ENCODE peak calls at places on chromosome 13, in five cellular contexts. One of them, this sample, is unnamed.

GRCh38 chr13:69856331-69856730 is 251.3 kb upstream of the ATXN8OS start:
- DNase-seq in H1: no peak
- DNase-seq in H9: no peak
- DNase-seq in trophoblast cell: peak
- DNase-seq in mesenchymal stem cell: no peak
- DNase-seq in this sample: peak

GRCh38 chr13:82758056-82758455 is 1124.2 kb downstream of the SLITRK1 start:
- DNase-seq in trophoblast cell: no peak
- DNase-seq in H9: peak
- DNase-seq in H1: peak
- DNase-seq in mesenchymal stem cell: no peak
- DNase-seq in this sample: no peak

GRCh38 chr13:23433171-23434153 is at the start of gene SACS:
- DNase-seq in H9: peak
- DNase-seq in H1: peak
- DNase-seq in trophoblast cell: no peak
- DNase-seq in mesenchymal stem cell: peak
- DNase-seq in this sample: peak

GRCh38 chr13:93450226-93450625 is 223.6 kb downstream of the GPC6 start:
- DNase-seq in mesenchymal stem cell: peak
- DNase-seq in H1: no peak
- DNase-seq in H9: no peak
- DNase-seq in trophoblast cell: no peak
- DNase-seq in this sample: no peak

GRCh38 chr13:42553098-42554046 is 20.6 kb upstream of the TNFSF11 start:
- DNase-seq in mesenchymal stem cell: peak
- DNase-seq in H9: no peak
- DNase-seq in H1: no peak
- DNase-seq in trophoblast cell: no peak
- DNase-seq in this sample: no peak

GRCh38 chr13:28659611-28659970 is 661 bp downstream of the POMP start:
- DNase-seq in H1: no peak
- DNase-seq in mesenchymal stem cell: peak
- DNase-seq in H9: no peak
- DNase-seq in trophoblast cell: no peak
- DNase-seq in this sample: no peak

GRCh38 chr13:106755542-106755941 is 187.6 kb upstream of the ARGLU1 start:
- DNase-seq in H9: no peak
- DNase-seq in trophoblast cell: no peak
- DNase-seq in H1: no peak
- DNase-seq in mesenchymal stem cell: no peak
- DNase-seq in this sample: no peak

GRCh38 chr13:33257786-33258185 is 27.8 kb downstream of the STARD13 start:
- DNase-seq in mesenchymal stem cell: no peak
- DNase-seq in H9: no peak
- DNase-seq in H1: no peak
- DNase-seq in trophoblast cell: no peak
- DNase-seq in this sample: no peak

GRCh38 chr13:38173403-38173802 is 176.2 kb upstream of the UFM1 start:
- DNase-seq in trophoblast cell: no peak
- DNase-seq in mesenchymal stem cell: no peak
- DNase-seq in H1: no peak
- DNase-seq in H9: peak
- DNase-seq in this sample: no peak

GRCh38 chr13:84118845-84119409 is 236.7 kb upstream of the SLITRK1 start:
- DNase-seq in mesenchymal stem cell: peak
- DNase-seq in trophoblast cell: no peak
- DNase-seq in H1: no peak
- DNase-seq in H9: no peak
- DNase-seq in this sample: no peak

GRCh38 chr13:97107815-97108534 is 113.7 kb upstream of the OXGR1 start:
- DNase-seq in trophoblast cell: no peak
- DNase-seq in H9: no peak
- DNase-seq in H1: no peak
- DNase-seq in mesenchymal stem cell: no peak
- DNase-seq in this sample: no peak

GRCh38 chr13:66937423-66937822 is 292.7 kb downstream of the PCDH9 start:
- DNase-seq in H9: no peak
- DNase-seq in trophoblast cell: no peak
- DNase-seq in mesenchymal stem cell: no peak
- DNase-seq in H1: no peak
- DNase-seq in this sample: no peak

GRCh38 chr13:80830431-80830830 is 489.5 kb upstream of the SPRY2 start:
- DNase-seq in trophoblast cell: no peak
- DNase-seq in mesenchymal stem cell: no peak
- DNase-seq in H9: no peak
- DNase-seq in H1: no peak
- DNase-seq in this sample: no peak

DNA sequence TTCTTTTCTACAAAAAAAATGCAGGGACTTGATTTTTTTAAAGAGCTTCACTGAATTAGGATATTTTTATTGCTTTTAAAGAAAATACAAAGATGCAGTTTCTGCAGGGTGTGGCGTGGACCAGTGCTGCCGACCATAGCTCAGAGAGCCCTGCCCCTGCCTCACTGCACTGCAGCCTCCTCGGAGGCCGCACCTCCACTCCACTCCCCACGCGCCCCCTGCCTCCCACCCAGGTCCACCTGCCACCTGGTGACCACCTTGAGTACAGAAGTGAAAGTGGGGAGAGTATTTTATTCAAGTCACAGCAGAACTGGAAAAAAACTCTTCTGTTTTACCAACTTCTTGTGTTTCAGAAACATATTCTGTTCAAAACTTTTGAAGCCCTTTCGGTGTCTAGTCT is 7.9 kb upstream of the F7 start:
- DNase-seq in trophoblast cell: no peak
- DNase-seq in H9: no peak
- DNase-seq in mesenchymal stem cell: no peak
- DNase-seq in H1: no peak
- DNase-seq in this sample: no peak
- H2BK12ac ChIP-seq in trophoblast cell: no peak
- H2BK12ac ChIP-seq in H9: no peak
- H2BK12ac ChIP-seq in mesenchymal stem cell: no peak
- H2BK12ac ChIP-seq in H1: no peak
- H2BK12ac ChIP-seq in this sample: no peak

GRCh38 chr13:49356224-49356623 is 87.6 kb downstream of the CAB39L start:
- DNase-seq in mesenchymal stem cell: peak
- DNase-seq in H1: no peak
- DNase-seq in H9: no peak
- DNase-seq in trophoblast cell: no peak
- DNase-seq in this sample: no peak

GRCh38 chr13:49354719-49355118 is 89.1 kb downstream of the CAB39L start:
- DNase-seq in H9: no peak
- DNase-seq in H1: no peak
- DNase-seq in trophoblast cell: no peak
- DNase-seq in mesenchymal stem cell: no peak
- DNase-seq in this sample: no peak

GRCh38 chr13:49351871-49352270 is 92.0 kb downstream of the CAB39L start:
- DNase-seq in trophoblast cell: no peak
- DNase-seq in mesenchymal stem cell: peak
- DNase-seq in H9: no peak
- DNase-seq in H1: no peak
- DNase-seq in this sample: no peak

GRCh38 chr13:49353908-49354307 is 90.0 kb downstream of the CAB39L start:
- DNase-seq in H1: no peak
- DNase-seq in trophoblast cell: no peak
- DNase-seq in H9: no peak
- DNase-seq in mesenchymal stem cell: no peak
- DNase-seq in this sample: no peak

GRCh38 chr13:49357694-49358093 is 86.2 kb downstream of the CAB39L start:
- DNase-seq in mesenchymal stem cell: peak
- DNase-seq in trophoblast cell: peak
- DNase-seq in H1: no peak
- DNase-seq in H9: no peak
- DNase-seq in this sample: no peak
- H4K91ac ChIP-seq in mesenchymal stem cell: no peak
- H4K91ac ChIP-seq in trophoblast cell: no peak
- H4K91ac ChIP-seq in H1: no peak
- H4K91ac ChIP-seq in H9: no peak
- H4K91ac ChIP-seq in this sample: no peak

DNA sequence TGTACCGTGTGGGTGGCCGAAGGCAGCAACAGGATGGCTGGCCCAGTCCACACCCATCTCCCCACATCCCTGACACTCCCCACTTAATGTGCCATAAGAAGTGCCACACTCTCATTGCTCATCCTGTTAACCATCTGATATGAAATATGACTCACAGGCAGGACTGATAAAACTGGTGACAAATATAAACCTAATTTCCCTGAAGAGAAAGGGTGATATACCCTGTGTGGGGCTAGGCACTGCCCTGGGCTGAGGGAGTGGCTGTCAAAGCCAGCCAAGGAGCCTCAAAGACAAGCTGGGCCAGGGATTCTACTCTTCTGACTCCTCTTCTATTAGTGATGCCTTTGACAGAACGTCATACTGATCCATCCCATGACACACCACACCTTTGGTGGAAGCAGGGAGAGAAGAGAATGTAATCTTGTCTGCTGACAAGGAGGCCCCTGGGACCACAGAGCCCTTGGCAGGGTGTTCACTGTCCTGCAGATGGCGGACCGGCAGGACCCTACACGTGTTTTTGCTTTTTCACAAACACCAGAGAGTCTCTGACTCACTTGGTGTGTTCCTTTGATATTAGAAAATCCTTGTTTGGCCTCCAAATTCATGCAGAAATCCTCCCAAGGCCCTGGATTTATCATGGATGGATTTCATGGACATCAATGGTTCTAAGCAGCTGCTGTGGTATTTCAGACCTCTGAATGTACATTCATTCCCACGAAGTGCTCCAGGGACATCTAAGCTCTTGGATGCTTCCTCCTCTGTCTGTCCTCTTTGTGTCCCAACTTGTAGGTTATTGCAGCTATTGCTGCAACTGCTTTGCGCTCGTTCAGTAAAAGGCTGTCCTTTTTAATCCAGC is 98.0 kb upstream of the WASF3 start:
- DNase-seq in H9: no peak
- DNase-seq in H1: no peak
- DNase-seq in mesenchymal stem cell: peak
- DNase-seq in trophoblast cell: no peak
- DNase-seq in this sample: no peak
- H3K27ac ChIP-seq in H9: no peak
- H3K27ac ChIP-seq in H1: no peak
- H3K27ac ChIP-seq in mesenchymal stem cell: no peak
- H3K27ac ChIP-seq in trophoblast cell: no peak
- H3K27ac ChIP-seq in this sample: no peak

GRCh38 chr13:112838038-112838965 is 130.7 kb upstream of the MCF2L start:
- DNase-seq in H9: no peak
- DNase-seq in mesenchymal stem cell: no peak
- DNase-seq in trophoblast cell: no peak
- DNase-seq in H1: no peak
- DNase-seq in this sample: no peak
- H2BK12ac ChIP-seq in H9: no peak
- H2BK12ac ChIP-seq in mesenchymal stem cell: no peak
- H2BK12ac ChIP-seq in trophoblast cell: no peak
- H2BK12ac ChIP-seq in H1: no peak
- H2BK12ac ChIP-seq in this sample: no peak

DNA sequence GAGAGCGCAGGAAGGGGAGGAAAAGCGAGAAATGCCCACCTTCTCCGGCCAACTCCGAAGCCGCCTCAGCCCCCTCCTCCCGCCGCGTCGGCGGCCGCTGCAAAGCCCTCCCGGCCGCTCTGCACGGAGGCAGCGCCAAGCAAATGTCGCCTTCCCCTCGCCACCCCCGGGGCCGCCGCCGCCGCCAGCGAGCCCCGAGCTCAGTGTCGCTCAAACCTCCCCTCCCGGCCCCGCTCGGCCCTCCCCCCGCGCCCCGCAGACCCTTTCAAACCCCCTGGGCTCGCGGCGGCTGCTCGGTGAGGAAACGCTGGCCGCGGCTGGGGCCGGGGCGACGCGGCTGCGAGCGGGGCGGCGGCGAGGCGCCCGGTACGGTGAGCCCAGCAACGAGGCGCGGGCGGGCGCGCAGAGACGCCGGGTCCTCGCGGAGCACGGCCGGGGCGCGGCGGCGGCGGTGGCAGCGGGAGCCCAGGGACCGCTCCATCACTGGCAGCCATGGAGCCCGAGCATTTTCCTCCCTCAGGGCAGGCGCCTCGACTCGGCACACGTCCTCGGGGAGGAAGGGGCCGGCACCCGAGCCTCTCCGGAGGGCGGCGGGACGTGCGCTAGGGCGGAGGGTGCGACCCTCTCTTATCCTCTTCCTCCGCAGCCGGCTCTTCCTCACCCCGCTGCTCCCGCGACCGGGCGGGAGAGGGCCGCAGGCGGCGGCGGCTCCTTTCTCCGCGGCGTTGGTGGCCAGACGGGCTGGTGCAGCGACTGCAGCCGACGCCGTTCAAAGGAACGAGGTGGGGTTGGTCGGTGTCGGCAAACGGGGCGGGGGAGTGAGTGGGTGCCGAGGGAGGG is 486 bp upstream of the TSC22D1 start:
- DNase-seq in trophoblast cell: no peak
- DNase-seq in mesenchymal stem cell: no peak
- DNase-seq in H9: no peak
- DNase-seq in H1: no peak
- DNase-seq in this sample: peak
- H4K91ac ChIP-seq in trophoblast cell: peak
- H4K91ac ChIP-seq in mesenchymal stem cell: peak
- H4K91ac ChIP-seq in H9: no peak
- H4K91ac ChIP-seq in H1: peak
- H4K91ac ChIP-seq in this sample: no peak

GRCh38 chr13:112249644-112250610 is 126.2 kb upstream of the SPACA7 start:
- DNase-seq in trophoblast cell: no peak
- DNase-seq in mesenchymal stem cell: no peak
- DNase-seq in H9: peak
- DNase-seq in H1: peak
- DNase-seq in this sample: no peak
- H3K27ac ChIP-seq in trophoblast cell: no peak
- H3K27ac ChIP-seq in mesenchymal stem cell: no peak
- H3K27ac ChIP-seq in H9: no peak
- H3K27ac ChIP-seq in H1: no peak
- H3K27ac ChIP-seq in this sample: no peak

This sample was measured in neuronal stem cell.